ENCODE peak calls at places on chromosomes 5 and 9, in six cellular contexts. One of them, this sample, is unnamed.

GRCh38 chr5:76709762-76710161 is 6.2 kb upstream of the F2R start:
- DNase-seq in stomach: no peak
- DNase-seq in spleen: no peak
- DNase-seq in H54: no peak
- DNase-seq in tibial nerve: no peak
- DNase-seq in heart left ventricle: no peak
- DNase-seq in this sample: no peak

GRCh38 chr5:140246378-140247122 is 56.4 kb downstream of the PFDN1 start:
- DNase-seq in stomach: no peak
- DNase-seq in spleen: no peak
- DNase-seq in H54: peak; percentile 50
- DNase-seq in tibial nerve: no peak
- DNase-seq in heart left ventricle: peak; percentile 62
- DNase-seq in this sample: no peak

GRCh38 chr5:132475531-132475930 is 15.0 kb downstream of the IRF1 start:
- DNase-seq in stomach: peak; percentile 25
- DNase-seq in spleen: peak; percentile 68
- DNase-seq in H54: no peak
- DNase-seq in tibial nerve: no peak
- DNase-seq in heart left ventricle: no peak
- DNase-seq in this sample: no peak

GRCh38 chr5:160233215-160233614 is 3.9 kb downstream of the FABP6 start:
- DNase-seq in stomach: no peak
- DNase-seq in spleen: no peak
- DNase-seq in H54: no peak
- DNase-seq in tibial nerve: no peak
- DNase-seq in heart left ventricle: no peak
- DNase-seq in this sample: peak; percentile 33

GRCh38 chr5:133966090-133966489 is 2.3 kb downstream of the C5orf15 start:
- DNase-seq in stomach: no peak
- DNase-seq in spleen: no peak
- DNase-seq in H54: no peak
- DNase-seq in tibial nerve: no peak
- DNase-seq in heart left ventricle: no peak
- DNase-seq in this sample: no peak

GRCh38 chr9:121439016-121439415 is 60.6 kb downstream of the GGTA1 start:
- DNase-seq in stomach: no peak
- DNase-seq in spleen: no peak
- DNase-seq in H54: no peak
- DNase-seq in tibial nerve: no peak
- DNase-seq in heart left ventricle: no peak
- DNase-seq in this sample: no peak

GRCh38 chr5:121630402-121630801 is 221.3 kb upstream of the FTMT start:
- DNase-seq in stomach: no peak
- DNase-seq in spleen: no peak
- DNase-seq in H54: no peak
- DNase-seq in tibial nerve: no peak
- DNase-seq in heart left ventricle: no peak
- DNase-seq in this sample: no peak

GRCh38 chr9:81462759-81463158 is 226.6 kb downstream of the TLE1 start:
- DNase-seq in stomach: no peak
- DNase-seq in spleen: no peak
- DNase-seq in H54: no peak
- DNase-seq in tibial nerve: no peak
- DNase-seq in heart left ventricle: no peak
- DNase-seq in this sample: no peak

GRCh38 chr9:16532272-16532671 is 338.2 kb downstream of the BNC2 start:
- DNase-seq in stomach: no peak
- DNase-seq in spleen: no peak
- DNase-seq in H54: no peak
- DNase-seq in tibial nerve: no peak
- DNase-seq in heart left ventricle: no peak
- DNase-seq in this sample: no peak

GRCh38 chr5:132474131-132474723 is 16.3 kb downstream of the IRF1 start:
- DNase-seq in stomach: peak; percentile 18
- DNase-seq in spleen: peak; percentile 19
- DNase-seq in H54: no peak
- DNase-seq in tibial nerve: no peak
- DNase-seq in heart left ventricle: no peak
- DNase-seq in this sample: no peak

GRCh38 chr5:82011761-82012160 is 39.9 kb downstream of the ATG10 start:
- DNase-seq in stomach: no peak
- DNase-seq in spleen: no peak
- DNase-seq in H54: no peak
- DNase-seq in tibial nerve: no peak
- DNase-seq in heart left ventricle: no peak
- DNase-seq in this sample: no peak

GRCh38 chr5:76820491-76820890 is 1.7 kb downstream of the F2RL1 start:
- DNase-seq in stomach: no peak
- DNase-seq in spleen: no peak
- DNase-seq in H54: no peak
- DNase-seq in tibial nerve: no peak
- DNase-seq in heart left ventricle: no peak
- DNase-seq in this sample: no peak

GRCh38 chr9:15154677-15155076 is 152.3 kb downstream of the TTC39B start:
- DNase-seq in stomach: no peak
- DNase-seq in spleen: no peak
- DNase-seq in H54: no peak
- DNase-seq in tibial nerve: no peak
- DNase-seq in heart left ventricle: no peak
- DNase-seq in this sample: no peak

GRCh38 chr5:32876791-32877190 is 165.7 kb downstream of the NPR3 start:
- DNase-seq in stomach: no peak
- DNase-seq in spleen: no peak
- DNase-seq in H54: no peak
- DNase-seq in tibial nerve: no peak
- DNase-seq in heart left ventricle: no peak
- DNase-seq in this sample: no peak

GRCh38 chr5:73814234-73814846 is 188.3 kb downstream of the ARHGEF28 start:
- DNase-seq in stomach: no peak
- DNase-seq in spleen: no peak
- DNase-seq in H54: no peak
- DNase-seq in tibial nerve: no peak
- DNase-seq in heart left ventricle: no peak
- DNase-seq in this sample: no peak

GRCh38 chr9:72509635-72510034 is 11.8 kb upstream of the TMC1 start:
- DNase-seq in stomach: no peak
- DNase-seq in spleen: no peak
- DNase-seq in H54: no peak
- DNase-seq in tibial nerve: no peak
- DNase-seq in heart left ventricle: no peak
- DNase-seq in this sample: no peak

GRCh38 chr5:135107986-135108385 is 74.0 kb upstream of the PITX1 start:
- DNase-seq in stomach: no peak
- DNase-seq in spleen: peak; percentile 56
- DNase-seq in H54: no peak
- DNase-seq in tibial nerve: no peak
- DNase-seq in heart left ventricle: no peak
- DNase-seq in this sample: no peak

GRCh38 chr5:149043641-149044040 is 19.2 kb downstream of the SH3TC2 start:
- DNase-seq in stomach: no peak
- DNase-seq in spleen: no peak
- DNase-seq in H54: no peak
- DNase-seq in tibial nerve: no peak
- DNase-seq in heart left ventricle: no peak
- DNase-seq in this sample: no peak

GRCh38 chr9:125687464-125687863 is 19.5 kb downstream of the MAPKAP1 start:
- DNase-seq in stomach: no peak
- DNase-seq in spleen: no peak
- DNase-seq in H54: no peak
- DNase-seq in tibial nerve: no peak
- DNase-seq in heart left ventricle: no peak
- DNase-seq in this sample: no peak
- TF ChIP-seq POLR2A in stomach: no peak
- TF ChIP-seq POLR2A in spleen: no peak
- TF ChIP-seq POLR2A in H54: no peak
- TF ChIP-seq POLR2A in tibial nerve: no peak
- TF ChIP-seq POLR2A in heart left ventricle: no peak
- TF ChIP-seq POLR2A in this sample: no peak

GRCh38 chr5:147509710-147510651 is at the start of gene DPYSL3:
- DNase-seq in stomach: peak; percentile 47
- DNase-seq in spleen: peak; percentile 83
- DNase-seq in H54: peak; percentile 49
- DNase-seq in tibial nerve: peak; percentile 32
- DNase-seq in heart left ventricle: peak; percentile 72
- DNase-seq in this sample: no peak
- TF ChIP-seq POLR2A in stomach: no peak
- TF ChIP-seq POLR2A in spleen: no peak
- TF ChIP-seq POLR2A in H54: peak; percentile 84
- TF ChIP-seq POLR2A in tibial nerve: no peak
- TF ChIP-seq POLR2A in heart left ventricle: peak; percentile 45
- TF ChIP-seq POLR2A in this sample: no peak

GRCh38 chr5:56816546-56817081 is 1.3 kb downstream of the MAP3K1 start:
- DNase-seq in stomach: peak; percentile 60
- DNase-seq in spleen: peak; percentile 93
- DNase-seq in H54: peak; percentile 50
- DNase-seq in tibial nerve: no peak
- DNase-seq in heart left ventricle: peak; percentile 50
- DNase-seq in this sample: peak; percentile 81
- TF ChIP-seq POLR2A in stomach: no peak
- TF ChIP-seq POLR2A in spleen: no peak
- TF ChIP-seq POLR2A in H54: no peak
- TF ChIP-seq POLR2A in tibial nerve: no peak
- TF ChIP-seq POLR2A in heart left ventricle: no peak
- TF ChIP-seq POLR2A in this sample: peak; percentile 23

GRCh38 chr9:129887210-129888084 is 52.2 kb downstream of the USP20 start:
- DNase-seq in stomach: no peak
- DNase-seq in spleen: peak; percentile 81
- DNase-seq in H54: no peak
- DNase-seq in tibial nerve: no peak
- DNase-seq in heart left ventricle: peak; percentile 40
- DNase-seq in this sample: peak; percentile 70

GRCh38 chr9:129885018-129885669 is 49.9 kb downstream of the USP20 start:
- DNase-seq in stomach: peak; percentile 54
- DNase-seq in spleen: peak; percentile 92
- DNase-seq in H54: no peak
- DNase-seq in tibial nerve: peak; percentile 42
- DNase-seq in heart left ventricle: peak; percentile 42
- DNase-seq in this sample: peak; percentile 71

GRCh38 chr9:129885670-129886106 is 50.4 kb downstream of the USP20 start:
- DNase-seq in stomach: peak; percentile 94
- DNase-seq in spleen: peak; percentile 99
- DNase-seq in H54: peak; percentile 88
- DNase-seq in tibial nerve: peak; percentile 85
- DNase-seq in heart left ventricle: peak; percentile 93
- DNase-seq in this sample: peak; percentile 95

GRCh38 chr9:129888085-129888808 is 53.0 kb downstream of the USP20 start:
- DNase-seq in stomach: peak; percentile 62
- DNase-seq in spleen: peak; percentile 97
- DNase-seq in H54: no peak
- DNase-seq in tibial nerve: no peak
- DNase-seq in heart left ventricle: peak; percentile 70
- DNase-seq in this sample: peak; percentile 70

GRCh38 chr9:129886226-129887174 is 51.2 kb downstream of the USP20 start:
- DNase-seq in stomach: no peak
- DNase-seq in spleen: peak; percentile 83
- DNase-seq in H54: no peak
- DNase-seq in tibial nerve: no peak
- DNase-seq in heart left ventricle: no peak
- DNase-seq in this sample: peak; percentile 71
- TF ChIP-seq POLR2A in stomach: no peak
- TF ChIP-seq POLR2A in spleen: no peak
- TF ChIP-seq POLR2A in H54: no peak
- TF ChIP-seq POLR2A in tibial nerve: no peak
- TF ChIP-seq POLR2A in heart left ventricle: no peak
- TF ChIP-seq POLR2A in this sample: no peak